ENCODE peak calls at places on chromosomes 1 and 21, in eight cellular contexts. L is neural progenitor cell, W is GM23248, T is PC-3, Y is MM.1S, P is OCI-LY7, S is HCT116, H is GM23338. Q is an unnamed sample.

GRCh38 chr1:93489756-93490155 is 41.8 kb downstream of the FNBP1L start:
- DNase-seq in L (no peak), W (peak), T (no peak), Y (no peak), P (no peak), S (no peak), H (no peak), Q (no peak)

GRCh38 chr1:236311040-236311439 is 29.3 kb upstream of the ERO1B start:
- DNase-seq in L (peak), W (no peak), T (no peak), Y (no peak), P (peak), S (no peak), H (no peak), Q (no peak)

GRCh38 chr1:67060811-67061218 is 6.9 kb upstream of the SLC35D1 start:
- DNase-seq in L (no peak), W (peak), T (peak), Y (no peak), P (no peak), S (peak), H (no peak), Q (peak)

GRCh38 chr1:208228026-208228425 is 16.2 kb downstream of the PLXNA2 start:
- DNase-seq in L (no peak), W (no peak), T (no peak), Y (no peak), P (no peak), S (no peak), H (no peak), Q (no peak)

GRCh38 chr1:201624741-201625646 is 86.1 kb downstream of the NAV1 start:
- DNase-seq in L (no peak), W (peak), T (peak), Y (no peak), P (no peak), S (no peak), H (no peak), Q (no peak)

GRCh38 chr1:74463301-74463988 is 49.0 kb downstream of the LRRC53 start:
- DNase-seq in L (no peak), W (peak), T (peak), Y (no peak), P (no peak), S (no peak), H (no peak), Q (no peak)

GRCh38 chr1:208174736-208175507 is 69.3 kb downstream of the PLXNA2 start:
- DNase-seq in L (no peak), W (peak), T (no peak), Y (no peak), P (no peak), S (no peak), H (no peak), Q (peak)

GRCh38 chr1:168172250-168172915 is 6.4 kb upstream of the TIPRL start:
- DNase-seq in L (no peak), W (no peak), T (no peak), Y (no peak), P (no peak), S (no peak), H (no peak), Q (no peak)

GRCh38 chr1:204599596-204599995 is 83.4 kb downstream of the MDM4 start:
- DNase-seq in L (no peak), W (no peak), T (no peak), Y (no peak), P (no peak), S (no peak), H (no peak), Q (no peak)

GRCh38 chr1:118881751-118882150 is 106.4 kb downstream of the TBX15 start:
- DNase-seq in L (no peak), W (peak), T (no peak), Y (no peak), P (no peak), S (no peak), H (no peak), Q (no peak)

GRCh38 chr1:91092503-91092902 is 70.7 kb upstream of the ZNF644 start:
- DNase-seq in L (peak), W (no peak), T (peak), Y (no peak), P (no peak), S (no peak), H (no peak), Q (no peak)

GRCh38 chr21:26127918-26128317 is 42.7 kb downstream of the APP start:
- DNase-seq in L (no peak), W (peak), T (peak), Y (peak), P (no peak), S (no peak), H (no peak), Q (no peak)

GRCh38 chr1:201506092-201506491 is 831 bp downstream of the CSRP1 start:
- DNase-seq in L (no peak), W (peak), T (no peak), Y (no peak), P (no peak), S (no peak), H (no peak), Q (no peak)

GRCh38 chr1:202579806-202580205 is 130.4 kb downstream of the SYT2 start:
- DNase-seq in L (no peak), W (peak), T (peak), Y (no peak), P (no peak), S (no peak), H (no peak), Q (no peak)

GRCh38 chr1:92483442-92484170 is 3.1 kb downstream of the GFI1 start:
- DNase-seq in L (peak), W (peak), T (peak), Y (peak), P (no peak), S (no peak), H (peak), Q (peak)

GRCh38 chr1:207963429-207964194 is 52.7 kb upstream of the CD34 start:
- DNase-seq in L (peak), W (peak), T (peak), Y (peak), P (peak), S (peak), H (peak), Q (peak)

GRCh38 chr1:103190746-103191145 is 82.4 kb upstream of the COL11A1 start:
- DNase-seq in L (no peak), W (peak), T (no peak), Y (no peak), P (no peak), S (no peak), H (no peak), Q (no peak)

GRCh38 chr1:89935235-89935634 is 59.7 kb upstream of the ZNF326 start:
- DNase-seq in L (no peak), W (no peak), T (no peak), Y (no peak), P (no peak), S (no peak), H (no peak), Q (no peak)

GRCh38 chr1:89939059-89939570 is 55.8 kb upstream of the ZNF326 start:
- DNase-seq in L (peak), W (no peak), T (no peak), Y (no peak), P (no peak), S (no peak), H (no peak), Q (no peak)

GRCh38 chr1:89938171-89939055 is 56.5 kb upstream of the ZNF326 start:
- DNase-seq in L (no peak), W (peak), T (peak), Y (no peak), P (no peak), S (no peak), H (no peak), Q (no peak)

GRCh38 chr1:89934441-89934840 is 60.5 kb upstream of the ZNF326 start:
- DNase-seq in L (no peak), W (no peak), T (no peak), Y (no peak), P (no peak), S (no peak), H (no peak), Q (no peak)

GRCh38 chr1:89936694-89937093 is 58.2 kb upstream of the ZNF326 start:
- DNase-seq in L (no peak), W (no peak), T (no peak), Y (no peak), P (no peak), S (no peak), H (no peak), Q (no peak)
- H2AFZ ChIP-seq in L (no peak), W (no peak), T (no peak), Y (no peak), P (no peak), S (no peak), H (no peak), Q (no peak)

GRCh38 chr1:22369294-22370189 is 82.1 kb upstream of the ZBTB40 start:
- DNase-seq in L (no peak), W (no peak), T (no peak), Y (no peak), P (no peak), S (no peak), H (no peak), Q (no peak)
- H3K4me3 ChIP-seq in L (no peak), W (no peak), T (no peak), Y (no peak), P (no peak), S (no peak), H (no peak), Q (no peak)

DNA sequence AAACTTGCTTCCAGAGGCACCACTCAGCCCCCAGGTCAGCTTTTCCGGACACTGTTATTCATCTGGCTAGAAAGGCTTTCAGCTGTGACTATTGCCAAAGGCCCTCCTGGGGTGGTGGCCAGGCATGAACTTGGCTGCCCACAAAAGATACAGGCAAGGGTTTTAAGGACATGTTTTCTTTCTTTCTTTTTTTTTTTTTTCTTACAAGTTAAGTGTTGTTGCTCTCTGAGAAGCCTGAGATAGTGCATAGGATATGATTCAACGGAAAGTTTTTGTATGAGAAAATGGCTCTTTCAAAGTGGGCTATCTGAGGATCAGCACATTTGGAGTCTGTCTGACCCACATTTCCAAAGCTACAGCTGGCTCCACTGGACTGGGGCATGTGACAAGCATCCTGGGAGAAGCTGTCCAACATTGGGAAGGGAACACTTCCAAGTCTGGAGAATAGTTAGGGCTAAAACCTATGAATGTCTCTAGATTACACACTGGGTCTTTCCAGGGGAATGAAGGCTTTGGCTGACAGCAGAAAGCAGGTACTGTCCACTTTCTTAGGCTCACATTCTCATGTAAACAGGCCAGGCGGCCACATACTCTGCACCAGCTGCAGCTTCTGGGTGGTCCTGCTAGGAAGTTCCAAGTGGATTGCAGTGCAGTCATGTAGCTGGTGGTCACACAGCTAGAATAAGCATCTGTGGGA is 639.7 kb downstream of the LMO4 start:
- DNase-seq in L (peak), W (peak), T (peak), Y (no peak), P (no peak), S (no peak), H (peak), Q (peak)
- TF ChIP-seq EZH2phosphoT487 in L (no peak), W (no peak), T (no peak), Y (no peak), P (no peak), S (no peak), H (no peak), Q (no peak)

GRCh38 chr1:60937720-60938119 is 144.6 kb upstream of the NFIA start:
- DNase-seq in L (no peak), W (no peak), T (no peak), Y (no peak), P (no peak), S (no peak), H (no peak), Q (no peak)

GRCh38 chr1:60936943-60937342 is 145.4 kb upstream of the NFIA start:
- DNase-seq in L (no peak), W (no peak), T (no peak), Y (no peak), P (no peak), S (no peak), H (no peak), Q (no peak)

GRCh38 chr1:60935599-60935990 is 146.8 kb upstream of the NFIA start:
- DNase-seq in L (no peak), W (no peak), T (no peak), Y (no peak), P (no peak), S (no peak), H (no peak), Q (no peak)

DNA sequence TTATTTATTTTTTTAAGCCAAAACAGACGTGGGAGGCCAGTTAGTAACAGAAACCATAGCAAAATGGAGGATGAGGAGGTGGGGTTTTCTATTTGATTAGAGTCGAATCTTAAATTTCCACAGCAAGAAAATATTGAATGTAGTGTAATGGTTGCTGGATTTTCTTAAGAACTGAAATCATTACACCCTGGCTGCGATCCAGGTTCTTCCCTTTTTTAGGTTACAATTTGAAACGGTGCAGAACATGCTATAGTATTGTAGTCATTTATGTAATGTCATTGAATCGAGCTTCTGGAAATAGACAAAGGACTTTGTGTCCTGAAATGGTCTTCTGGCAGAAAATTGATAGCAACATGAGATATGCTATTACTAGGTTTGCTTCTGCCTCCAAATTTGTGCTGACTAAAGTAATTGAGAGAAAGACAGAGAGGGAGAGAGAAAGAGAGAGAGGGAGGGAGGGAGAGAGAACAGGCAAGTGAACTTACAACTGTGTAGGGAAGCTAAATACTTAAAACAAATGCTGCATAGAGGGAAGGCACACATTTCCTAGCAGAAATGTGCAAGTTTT is 146.2 kb upstream of the NFIA start:
- DNase-seq in L (no peak), W (no peak), T (no peak), Y (no peak), P (no peak), S (no peak), H (no peak), Q (no peak)
- H2AFZ ChIP-seq in L (peak), W (no peak), T (no peak), Y (no peak), P (no peak), S (no peak), H (peak), Q (no peak)

GRCh38 chr1:18327650-18328049 is 153.1 kb upstream of the KLHDC7A start:
- DNase-seq in L (no peak), W (no peak), T (no peak), Y (no peak), P (no peak), S (no peak), H (no peak), Q (no peak)
- H3K4me3 ChIP-seq in L (no peak), W (no peak), T (no peak), Y (no peak), P (no peak), S (no peak), H (no peak), Q (no peak)

GRCh38 chr1:25473653-25474225 is 43.0 kb downstream of the MACO1 start:
- DNase-seq in L (no peak), W (no peak), T (no peak), Y (peak), P (no peak), S (no peak), H (no peak), Q (no peak)
- TF ChIP-seq EZH2phosphoT487 in L (no peak), W (no peak), T (no peak), Y (no peak), P (no peak), S (no peak), H (no peak), Q (no peak)

DNA sequence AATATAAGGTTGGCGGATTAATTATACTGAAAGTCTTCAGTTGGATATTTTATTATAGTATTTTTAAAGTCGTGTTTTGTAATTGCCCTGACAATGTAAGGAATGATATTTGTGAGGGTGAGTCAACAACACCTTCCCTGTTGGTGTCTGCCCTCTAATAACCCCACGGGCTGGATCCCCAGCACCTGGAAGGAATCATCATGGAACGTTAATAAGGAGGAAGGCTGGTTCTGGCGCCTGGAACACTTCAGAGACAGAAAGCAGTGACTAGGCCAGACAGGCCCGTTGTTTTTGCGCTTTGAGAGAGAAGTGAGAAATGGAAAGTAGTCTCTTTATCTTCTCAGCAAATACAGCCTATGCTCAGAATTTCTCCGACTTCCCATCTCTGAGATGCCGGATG is 31.6 kb downstream of the TEX35 start:
- DNase-seq in L (no peak), W (no peak), T (no peak), Y (no peak), P (peak), S (no peak), H (no peak), Q (no peak)
- H2AFZ ChIP-seq in L (no peak), W (no peak), T (no peak), Y (no peak), P (peak), S (no peak), H (no peak), Q (no peak)

DNA sequence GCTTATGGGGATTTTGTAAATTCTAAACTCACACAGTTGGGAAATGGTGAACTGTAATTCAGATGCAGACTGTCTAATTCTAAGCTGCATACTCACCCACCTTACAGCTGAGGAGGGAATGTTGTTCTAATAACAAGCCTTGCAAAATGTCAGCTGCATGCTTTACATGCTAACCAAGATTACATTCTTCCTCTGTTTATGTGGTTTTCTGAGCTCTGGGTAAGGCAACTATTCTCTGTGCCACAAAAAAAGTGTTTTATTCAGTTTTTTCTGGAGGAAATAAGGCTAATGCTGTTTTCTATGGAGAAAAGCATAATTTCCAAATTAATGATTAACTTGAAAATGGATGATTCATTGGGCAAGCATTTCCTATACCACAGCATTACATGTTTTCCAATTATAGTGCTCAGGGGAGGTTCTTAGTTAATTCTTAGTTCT is 64.9 kb downstream of the RGS13 start:
- DNase-seq in L (no peak), W (peak), T (peak), Y (no peak), P (no peak), S (peak), H (no peak), Q (peak)
- H3K4me3 ChIP-seq in L (no peak), W (no peak), T (peak), Y (no peak), P (no peak), S (no peak), H (no peak), Q (no peak)

DNA sequence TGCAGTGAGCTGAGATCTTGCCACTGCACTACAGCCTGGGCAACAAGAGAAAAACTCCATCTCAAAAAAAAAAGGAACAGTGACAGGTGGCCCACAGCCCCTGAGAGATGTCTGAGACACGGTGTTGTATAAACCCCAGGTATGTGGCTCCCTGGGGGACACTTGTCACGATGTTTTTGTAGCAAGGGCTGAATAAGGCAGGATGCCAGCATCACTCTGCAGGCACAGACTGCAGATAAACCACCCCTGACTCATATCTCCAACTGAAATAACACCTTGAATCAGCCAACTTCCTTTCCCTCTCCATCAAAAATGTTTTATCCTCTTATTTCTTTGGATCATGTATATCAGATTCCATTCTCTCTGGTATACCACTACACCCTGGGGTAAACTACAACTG is 52.5 kb downstream of the NMNAT2 start:
- DNase-seq in L (no peak), W (no peak), T (peak), Y (no peak), P (no peak), S (no peak), H (no peak), Q (no peak)
- TF ChIP-seq EZH2phosphoT487 in L (no peak), W (no peak), T (no peak), Y (no peak), P (no peak), S (no peak), H (no peak), Q (no peak)

Q was measured in hepatocyte.